ENCODE peak calls at places on chromosome 1, in seven cellular contexts. One of them, this sample, is unnamed.

GRCh38 chr1:19456915-19457554 is 28.3 kb downstream of the CAPZB start:
- DNase-seq in activated CD4-positive, CD25-positive, alpha-beta regulatory T cell: no peak
- DNase-seq in mesothelial cell of epicardium: no peak
- DNase-seq in fibroblast of gingiva: no peak
- DNase-seq in hippocampal formation: no peak
- DNase-seq in right atrium auricular region: no peak
- DNase-seq in T follicular helper cell: no peak
- DNase-seq in this sample: no peak

GRCh38 chr1:20233394-20233793 is 47.1 kb upstream of the PLA2G2C start:
- DNase-seq in hippocampal formation: no peak
- DNase-seq in activated CD4-positive, CD25-positive, alpha-beta regulatory T cell: no peak
- DNase-seq in right atrium auricular region: no peak
- DNase-seq in T follicular helper cell: no peak
- DNase-seq in fibroblast of gingiva: no peak
- DNase-seq in mesothelial cell of epicardium: no peak
- DNase-seq in this sample: no peak

GRCh38 chr1:66352783-66353182 is 181.2 kb upstream of the SGIP1 start:
- DNase-seq in right atrium auricular region: no peak
- DNase-seq in activated CD4-positive, CD25-positive, alpha-beta regulatory T cell: no peak
- DNase-seq in hippocampal formation: no peak
- DNase-seq in mesothelial cell of epicardium: no peak
- DNase-seq in T follicular helper cell: no peak
- DNase-seq in fibroblast of gingiva: no peak
- DNase-seq in this sample: no peak

GRCh38 chr1:151801310-151801820 is 3.9 kb downstream of the LINGO4 start:
- DNase-seq in hippocampal formation: no peak
- DNase-seq in right atrium auricular region: no peak
- DNase-seq in fibroblast of gingiva: no peak
- DNase-seq in mesothelial cell of epicardium: no peak
- DNase-seq in activated CD4-positive, CD25-positive, alpha-beta regulatory T cell: no peak
- DNase-seq in T follicular helper cell: no peak
- DNase-seq in this sample: no peak

GRCh38 chr1:199150764-199151163 is 511.9 kb downstream of the PTPRC start:
- DNase-seq in fibroblast of gingiva: no peak
- DNase-seq in mesothelial cell of epicardium: no peak
- DNase-seq in T follicular helper cell: no peak
- DNase-seq in hippocampal formation: no peak
- DNase-seq in activated CD4-positive, CD25-positive, alpha-beta regulatory T cell: no peak
- DNase-seq in right atrium auricular region: no peak
- DNase-seq in this sample: no peak

GRCh38 chr1:104932030-104932915 is 1182.6 kb downstream of the AMY1C start:
- DNase-seq in right atrium auricular region: no peak
- DNase-seq in hippocampal formation: no peak
- DNase-seq in mesothelial cell of epicardium: no peak
- DNase-seq in fibroblast of gingiva: no peak
- DNase-seq in activated CD4-positive, CD25-positive, alpha-beta regulatory T cell: no peak
- DNase-seq in T follicular helper cell: no peak
- DNase-seq in this sample: no peak

GRCh38 chr1:115224636-115225035 is 113.4 kb downstream of the NGF start:
- DNase-seq in T follicular helper cell: no peak
- DNase-seq in right atrium auricular region: no peak
- DNase-seq in mesothelial cell of epicardium: no peak
- DNase-seq in activated CD4-positive, CD25-positive, alpha-beta regulatory T cell: no peak
- DNase-seq in fibroblast of gingiva: no peak
- DNase-seq in hippocampal formation: no peak
- DNase-seq in this sample: no peak

GRCh38 chr1:92482665-92483441 is 3.9 kb downstream of the GFI1 start:
- DNase-seq in activated CD4-positive, CD25-positive, alpha-beta regulatory T cell: no peak
- DNase-seq in hippocampal formation: no peak
- DNase-seq in mesothelial cell of epicardium: no peak
- DNase-seq in T follicular helper cell: peak; percentile 32
- DNase-seq in fibroblast of gingiva: peak; percentile 13
- DNase-seq in right atrium auricular region: no peak
- DNase-seq in this sample: peak; percentile 64

GRCh38 chr1:79129914-79130313 is 123.4 kb upstream of the ADGRL4 start:
- DNase-seq in activated CD4-positive, CD25-positive, alpha-beta regulatory T cell: no peak
- DNase-seq in mesothelial cell of epicardium: no peak
- DNase-seq in T follicular helper cell: no peak
- DNase-seq in fibroblast of gingiva: no peak
- DNase-seq in hippocampal formation: no peak
- DNase-seq in right atrium auricular region: no peak
- DNase-seq in this sample: no peak

This sample was measured in upper lobe of right lung.